ENCODE peak calls at places on chromosomes 3 and 15, in five cellular contexts. T is AG04449, Y is neural progenitor cell, S is omental fat pad, I is cardiac fibroblast. Q is an unnamed sample.

GRCh38 chr3:181561130-181561529 is 150.6 kb upstream of the SOX2 start:
- DNase-seq in T (no peak), Y (no peak), S (no peak), I (no peak), Q (no peak)

GRCh38 chr15:22989576-22990477 is 9.7 kb upstream of the CYFIP1 start:
- DNase-seq in T (no peak), Y (peak), S (no peak), I (no peak), Q (no peak)

GRCh38 chr3:185420762-185421161 is 57.8 kb downstream of the MAP3K13 start:
- DNase-seq in T (no peak), Y (no peak), S (no peak), I (peak), Q (no peak)

GRCh38 chr3:8575364-8576104 is 69.1 kb downstream of the SSUH2 start:
- DNase-seq in T (no peak), Y (no peak), S (no peak), I (peak), Q (no peak)

GRCh38 chr3:195907730-195908438 is 467 bp downstream of the TNK2 start:
- DNase-seq in T (no peak), Y (no peak), S (no peak), I (peak), Q (peak)

GRCh38 chr15:92098869-92099268 is 245.4 kb downstream of the SLCO3A1 start:
- DNase-seq in T (no peak), Y (peak), S (no peak), I (peak), Q (no peak)

GRCh38 chr15:78981532-78982313 is 36.9 kb upstream of the CTSH start:
- DNase-seq in T (no peak), Y (no peak), S (no peak), I (no peak), Q (no peak)

GRCh38 chr3:160092760-160093159 is 104.1 kb downstream of the IL12A start:
- DNase-seq in T (no peak), Y (no peak), S (no peak), I (no peak), Q (no peak)

GRCh38 chr3:137926991-137927390 is 83.0 kb upstream of the CLDN18 start:
- DNase-seq in T (no peak), Y (no peak), S (no peak), I (no peak), Q (no peak)

GRCh38 chr3:10198761-10199688 is 34.3 kb downstream of the IRAK2 start:
- DNase-seq in T (peak), Y (no peak), S (no peak), I (peak), Q (peak)

GRCh38 chr3:85433334-85433733 is 474.5 kb downstream of the CADM2 start:
- DNase-seq in T (no peak), Y (no peak), S (no peak), I (no peak), Q (no peak)

GRCh38 chr15:48416301-48416700 is 85.1 kb downstream of the DUT start:
- DNase-seq in T (no peak), Y (no peak), S (no peak), I (no peak), Q (no peak)

GRCh38 chr3:178385280-178385952 is 150.8 kb upstream of the KCNMB2 start:
- DNase-seq in T (no peak), Y (peak), S (no peak), I (peak), Q (peak)

GRCh38 chr3:196975349-196975748 is 6.7 kb upstream of the PIGZ start:
- DNase-seq in T (no peak), Y (no peak), S (no peak), I (no peak), Q (no peak)

GRCh38 chr15:52042051-52042851 is 23.2 kb downstream of the MAPK6 start:
- DNase-seq in T (no peak), Y (no peak), S (no peak), I (no peak), Q (no peak)

GRCh38 chr3:16177962-16178627 is 3.6 kb downstream of the GALNT15 start:
- DNase-seq in T (no peak), Y (peak), S (peak), I (peak), Q (peak)

GRCh38 chr3:26920579-26920978 is 298.0 kb downstream of the LRRC3B start:
- DNase-seq in T (no peak), Y (peak), S (no peak), I (no peak), Q (no peak)

GRCh38 chr15:22961661-22962221 is 18.4 kb downstream of the CYFIP1 start:
- DNase-seq in T (no peak), Y (no peak), S (no peak), I (peak), Q (no peak)

GRCh38 chr15:55267401-55268053 is 22.1 kb downstream of the RAB27A start:
- DNase-seq in T (no peak), Y (no peak), S (no peak), I (peak), Q (peak)

GRCh38 chr3:128619146-128619890 is 31.3 kb downstream of the RPN1 start:
- DNase-seq in T (peak), Y (no peak), S (no peak), I (peak), Q (peak)

GRCh38 chr3:73683706-73684105 is 59.0 kb upstream of the PDZRN3 start:
- DNase-seq in T (no peak), Y (peak), S (no peak), I (no peak), Q (no peak)

GRCh38 chr3:124014366-124014942 is 22.5 kb upstream of the ROPN1 start:
- DNase-seq in T (no peak), Y (no peak), S (no peak), I (peak), Q (no peak)

GRCh38 chr3:46981932-46982471 is 2.5 kb downstream of the NBEAL2 start:
- DNase-seq in T (no peak), Y (no peak), S (no peak), I (no peak), Q (no peak)

GRCh38 chr3:14676881-14677280 is 1.9 kb downstream of the C3orf20 start:
- DNase-seq in T (no peak), Y (no peak), S (no peak), I (no peak), Q (no peak)

GRCh38 chr15:47432831-47433230 is 284.5 kb upstream of the SEMA6D start:
- DNase-seq in T (peak), Y (no peak), S (no peak), I (no peak), Q (no peak)

GRCh38 chr3:155154255-155154654 is 74.1 kb downstream of the MME start:
- DNase-seq in T (no peak), Y (no peak), S (no peak), I (no peak), Q (no peak)

GRCh38 chr15:68991723-68992122 is 22.8 kb upstream of the NOX5 start:
- DNase-seq in T (no peak), Y (no peak), S (no peak), I (peak), Q (no peak)

GRCh38 chr15:74302821-74303359 is 64.6 kb downstream of the CYP11A1 start:
- DNase-seq in T (no peak), Y (peak), S (no peak), I (peak), Q (peak)

GRCh38 chr3:79187441-79187840 is 580.4 kb downstream of the ROBO1 start:
- DNase-seq in T (no peak), Y (no peak), S (no peak), I (no peak), Q (no peak)

GRCh38 chr3:49616491-49616941 is 57.6 kb upstream of the APEH start:
- DNase-seq in T (peak), Y (peak), S (no peak), I (peak), Q (no peak)

GRCh38 chr15:41079717-41080116 is 36.4 kb downstream of the INO80 start:
- DNase-seq in T (no peak), Y (no peak), S (no peak), I (no peak), Q (no peak)

GRCh38 chr15:72685301-72685924 is 569 bp downstream of the HIGD2B start:
- DNase-seq in T (no peak), Y (peak), S (no peak), I (peak), Q (peak)

GRCh38 chr3:66702126-66702525 is 201.3 kb upstream of the LRIG1 start:
- DNase-seq in T (no peak), Y (no peak), S (no peak), I (no peak), Q (no peak)

GRCh38 chr3:4600526-4600925 is 107.4 kb downstream of the ITPR1 start:
- DNase-seq in T (no peak), Y (no peak), S (no peak), I (no peak), Q (no peak)

GRCh38 chr3:190444036-190444435 is 5.7 kb downstream of the TMEM207 start:
- DNase-seq in T (no peak), Y (no peak), S (no peak), I (no peak), Q (no peak)

GRCh38 chr3:195714380-195715011 is 6.3 kb upstream of the MUC20 start:
- DNase-seq in T (no peak), Y (no peak), S (no peak), I (no peak), Q (no peak)

GRCh38 chr3:50506169-50506568 is 2.7 kb upstream of the CACNA2D2 start:
- DNase-seq in T (no peak), Y (no peak), S (no peak), I (no peak), Q (no peak)

GRCh38 chr15:95416576-95416975 is 913.9 kb upstream of the NR2F2 start:
- DNase-seq in T (no peak), Y (no peak), S (no peak), I (no peak), Q (no peak)

GRCh38 chr3:58235970-58236369 is 1.6 kb upstream of the ABHD6 start:
- DNase-seq in T (no peak), Y (no peak), S (no peak), I (no peak), Q (no peak)

DNA sequence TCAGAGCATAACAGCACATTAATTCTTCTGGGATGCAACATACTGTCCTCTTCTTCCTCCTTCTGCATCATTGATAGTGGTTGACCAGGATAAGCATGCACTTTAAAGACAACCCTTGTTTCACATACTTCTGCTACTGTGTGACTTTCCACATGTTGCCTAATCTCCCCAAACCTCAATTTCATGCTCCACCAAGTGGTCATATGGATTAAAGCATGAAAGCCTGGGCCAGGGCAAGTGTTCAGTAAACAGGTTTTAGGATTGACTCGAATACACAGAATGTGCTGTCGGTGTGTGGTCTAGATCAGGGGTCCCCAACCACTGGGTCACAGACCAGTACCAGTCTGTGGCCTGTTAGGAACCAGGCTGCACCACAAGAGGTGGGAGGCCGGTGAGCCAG is 22.5 kb upstream of the BFSP2 start:
- DNase-seq in T (peak), Y (peak), S (no peak), I (peak), Q (peak)
- TF ChIP-seq CTCF in T (peak), Y (peak), S (no peak), I (peak), Q (peak)

DNA sequence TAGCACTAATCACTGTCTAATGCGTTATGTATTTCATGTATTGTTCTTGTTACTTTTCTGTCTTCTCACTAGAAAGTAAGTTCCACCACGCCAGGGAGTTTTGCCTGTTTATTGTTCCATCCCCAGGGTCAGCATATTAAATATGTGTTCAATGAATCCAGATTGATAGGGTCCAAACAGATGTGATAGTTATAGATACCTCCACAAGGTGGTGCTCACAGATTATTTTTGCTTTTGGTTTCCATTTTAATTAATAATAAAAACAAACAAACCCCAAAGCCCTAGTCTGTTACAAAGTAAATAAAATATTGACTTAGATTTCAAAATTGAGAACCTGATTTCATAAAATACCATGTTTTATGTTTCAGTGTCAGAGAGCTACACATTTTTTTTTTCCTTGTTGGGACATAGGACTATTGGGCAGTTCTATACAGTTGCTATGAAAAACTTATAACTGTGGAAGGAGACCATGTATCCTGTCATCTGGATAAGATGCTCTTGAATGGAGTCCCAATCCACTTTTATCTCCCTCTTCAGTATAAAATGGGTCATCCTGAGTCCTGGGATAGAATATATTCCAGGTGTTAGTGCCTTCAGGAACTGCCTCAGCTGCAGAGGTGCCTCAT is 12.4 kb downstream of the OTOL1 start:
- DNase-seq in T (no peak), Y (no peak), S (no peak), I (peak), Q (no peak)
- TF ChIP-seq CTCF in T (no peak), Y (peak), S (no peak), I (no peak), Q (peak)

GRCh38 chr3:44198265-44198956 is 43.3 kb upstream of the TOPAZ1 start:
- DNase-seq in T (peak), Y (peak), S (peak), I (peak), Q (peak)

GRCh38 chr3:44198957-44199269 is 42.8 kb upstream of the TOPAZ1 start:
- DNase-seq in T (no peak), Y (no peak), S (no peak), I (no peak), Q (no peak)
- TF ChIP-seq CTCF in T (no peak), Y (no peak), S (no peak), I (no peak), Q (no peak)

GRCh38 chr15:98805434-98806274 is 157.3 kb downstream of the IGF1R start:
- DNase-seq in T (no peak), Y (no peak), S (no peak), I (no peak), Q (no peak)
- TF ChIP-seq CTCF in T (peak), Y (peak), S (no peak), I (peak), Q (no peak)

GRCh38 chr15:75729304-75730069 is 16.8 kb upstream of the CSPG4 start:
- DNase-seq in T (no peak), Y (no peak), S (no peak), I (no peak), Q (no peak)
- TF ChIP-seq CTCF in T (no peak), Y (no peak), S (no peak), I (no peak), Q (no peak)

DNA sequence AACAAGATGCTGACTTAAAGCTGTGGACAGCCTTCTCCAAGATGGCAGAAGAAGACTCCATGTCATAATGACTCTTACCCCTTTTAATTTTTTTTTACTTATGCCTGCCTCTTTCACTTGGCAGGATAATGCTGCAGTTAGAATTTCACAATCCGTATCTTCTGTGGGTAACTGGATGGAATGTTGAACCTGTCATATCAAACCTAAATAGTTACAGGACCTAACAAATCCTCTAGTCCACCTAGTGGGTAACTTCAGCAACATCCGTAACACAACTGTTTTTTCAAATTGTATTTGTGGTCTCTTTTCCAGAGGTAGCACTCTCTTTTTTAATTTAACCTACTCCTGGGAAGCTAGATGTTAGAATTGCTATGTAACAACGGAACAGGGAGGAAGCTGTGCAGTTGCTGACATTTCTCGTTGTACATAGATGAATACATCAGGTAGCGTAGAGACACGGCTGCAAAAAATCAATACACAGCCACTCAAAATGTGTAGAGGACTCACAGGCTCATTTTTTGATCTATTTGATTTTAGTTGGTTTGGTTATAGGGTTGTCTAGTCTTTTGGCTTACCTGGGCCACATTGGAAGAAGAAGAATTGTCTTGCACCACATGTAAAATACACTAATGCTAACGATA is 43.9 kb upstream of the TRPM1 start:
- DNase-seq in T (no peak), Y (no peak), S (no peak), I (peak), Q (no peak)
- TF ChIP-seq CTCF in T (no peak), Y (peak), S (no peak), I (no peak), Q (no peak)

GRCh38 chr15:46091860-46092450 is 457.1 kb downstream of the SQOR start:
- DNase-seq in T (no peak), Y (peak), S (no peak), I (peak), Q (peak)
- TF ChIP-seq CTCF in T (peak), Y (peak), S (no peak), I (peak), Q (peak)

GRCh38 chr3:13365390-13366379 is 54.4 kb downstream of the NUP210 start:
- DNase-seq in T (no peak), Y (no peak), S (no peak), I (no peak), Q (no peak)

GRCh38 chr3:13362551-13362950 is 57.6 kb downstream of the NUP210 start:
- DNase-seq in T (no peak), Y (no peak), S (no peak), I (no peak), Q (no peak)

GRCh38 chr3:13367728-13368127 is 52.4 kb downstream of the NUP210 start:
- DNase-seq in T (no peak), Y (no peak), S (no peak), I (no peak), Q (no peak)

GRCh38 chr3:13368834-13369233 is 51.3 kb downstream of the NUP210 start:
- DNase-seq in T (no peak), Y (no peak), S (no peak), I (no peak), Q (no peak)

DNA sequence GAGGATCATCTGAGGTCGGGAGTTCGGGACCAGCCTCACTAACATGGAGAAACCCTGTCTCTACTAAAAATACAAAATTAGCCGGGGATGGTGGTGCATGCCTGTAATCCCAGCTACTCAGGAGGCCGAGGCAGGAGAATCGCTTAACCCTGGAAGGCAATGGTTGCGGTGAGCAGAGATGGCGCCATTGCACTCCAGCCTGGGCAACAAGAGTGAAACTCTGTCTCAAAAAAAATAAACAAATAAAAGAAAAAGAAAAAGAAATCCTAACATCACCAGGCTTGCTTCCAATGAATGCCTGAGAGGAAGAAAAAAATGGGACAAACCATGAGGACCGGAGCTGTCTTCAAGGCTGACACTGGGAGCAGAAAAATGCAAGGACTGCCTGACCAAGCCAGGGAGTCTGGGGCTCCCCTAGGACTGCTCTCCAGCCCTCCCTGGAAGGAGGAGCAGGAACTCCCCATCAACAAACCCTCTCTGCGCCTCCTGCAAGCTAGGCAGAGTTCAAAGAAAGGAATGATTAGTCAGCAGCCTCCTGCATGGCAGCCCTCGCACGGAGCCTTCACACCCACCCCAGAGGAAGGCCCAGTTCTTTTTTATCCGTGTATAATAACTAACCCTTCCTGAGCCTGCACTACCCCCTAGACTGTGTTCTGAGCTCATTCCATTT is 55.4 kb downstream of the NUP210 start:
- DNase-seq in T (peak), Y (no peak), S (no peak), I (no peak), Q (no peak)
- TF ChIP-seq CTCF in T (no peak), Y (peak), S (no peak), I (no peak), Q (no peak)

DNA sequence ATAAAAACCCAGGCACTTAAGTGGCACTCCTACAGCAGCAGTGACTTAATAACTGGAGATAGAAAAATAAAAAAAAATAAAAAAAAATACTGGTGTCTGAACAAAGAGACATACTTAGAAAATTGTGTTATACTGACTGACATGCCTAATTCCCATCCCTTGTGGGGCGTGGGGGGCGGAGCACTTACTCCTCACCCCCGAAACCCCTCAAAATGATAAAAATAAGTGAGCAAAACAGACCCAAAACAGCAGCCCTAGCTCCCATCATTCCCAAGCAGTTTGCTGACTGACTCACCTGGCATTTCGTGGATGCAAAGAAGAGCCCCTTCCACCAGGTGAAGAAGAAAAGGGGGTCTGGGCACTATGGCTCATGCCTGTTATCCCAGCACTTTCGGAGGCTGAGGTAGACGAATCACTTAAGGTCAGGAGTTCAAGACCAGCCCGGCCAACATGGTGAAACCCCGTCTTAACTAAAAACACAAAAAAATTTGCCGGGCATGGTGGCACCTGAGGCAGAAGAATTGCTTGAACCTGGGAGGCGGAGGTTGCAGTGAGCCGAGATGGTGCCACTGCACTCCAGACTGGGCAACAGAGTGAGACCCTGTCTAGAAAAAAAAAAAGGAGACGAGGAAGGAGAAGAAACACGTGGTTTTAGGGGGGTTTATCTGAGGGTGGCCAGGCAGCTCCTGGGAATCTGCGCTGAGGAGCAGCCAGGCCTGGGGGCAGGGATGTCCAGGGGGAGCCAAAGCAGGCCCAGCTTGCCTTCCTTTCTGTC is 50.8 kb upstream of the BLM start:
- DNase-seq in T (no peak), Y (no peak), S (no peak), I (no peak), Q (no peak)
- TF ChIP-seq CTCF in T (no peak), Y (no peak), S (no peak), I (no peak), Q (no peak)

GRCh38 chr3:126746395-126747177 is 42.5 kb downstream of the CHCHD6 start:
- DNase-seq in T (peak), Y (no peak), S (no peak), I (peak), Q (no peak)
- TF ChIP-seq CTCF in T (no peak), Y (no peak), S (no peak), I (peak), Q (no peak)